ENCODE peak calls at places on chromosomes 7 and 10, in six cellular contexts. One of them, this sample, is unnamed.

GRCh38 chr7:47819054-47819920 is 129.0 kb downstream of the PKD1L1 start:
- DNase-seq in GM19239: peak
- DNase-seq in activated CD4-positive, alpha-beta T cell treated with anti-CD3 and anti-CD28 coated beads, Interleukin-2, amount 50 U/mL, for 1 hour: peak
- DNase-seq in transverse colon: peak
- DNase-seq in BJ: no peak
- DNase-seq in cardiac muscle cell: peak
- DNase-seq in this sample: peak

GRCh38 chr7:151491859-151492258 is 27.8 kb downstream of the RHEB start:
- DNase-seq in BJ: peak
- DNase-seq in transverse colon: no peak
- DNase-seq in cardiac muscle cell: peak
- DNase-seq in activated CD4-positive, alpha-beta T cell treated with anti-CD3 and anti-CD28 coated beads, Interleukin-2, amount 50 U/mL, for 1 hour: no peak
- DNase-seq in GM19239: no peak
- DNase-seq in this sample: no peak

GRCh38 chr10:87095241-87095945 is 387 bp downstream of the SHLD2 start:
- DNase-seq in BJ: no peak
- DNase-seq in activated CD4-positive, alpha-beta T cell treated with anti-CD3 and anti-CD28 coated beads, Interleukin-2, amount 50 U/mL, for 1 hour: peak
- DNase-seq in GM19239: peak
- DNase-seq in cardiac muscle cell: peak
- DNase-seq in transverse colon: peak
- DNase-seq in this sample: peak

GRCh38 chr7:16841681-16842080 is 36.9 kb upstream of the AGR2 start:
- DNase-seq in GM19239: no peak
- DNase-seq in cardiac muscle cell: no peak
- DNase-seq in transverse colon: no peak
- DNase-seq in activated CD4-positive, alpha-beta T cell treated with anti-CD3 and anti-CD28 coated beads, Interleukin-2, amount 50 U/mL, for 1 hour: no peak
- DNase-seq in BJ: no peak
- DNase-seq in this sample: no peak

GRCh38 chr10:71857934-71858890 is 7.2 kb upstream of the PSAP start:
- DNase-seq in transverse colon: no peak
- DNase-seq in cardiac muscle cell: no peak
- DNase-seq in GM19239: no peak
- DNase-seq in BJ: no peak
- DNase-seq in activated CD4-positive, alpha-beta T cell treated with anti-CD3 and anti-CD28 coated beads, Interleukin-2, amount 50 U/mL, for 1 hour: no peak
- DNase-seq in this sample: no peak

GRCh38 chr7:93390660-93391059 is 158.5 kb downstream of the VPS50 start:
- DNase-seq in activated CD4-positive, alpha-beta T cell treated with anti-CD3 and anti-CD28 coated beads, Interleukin-2, amount 50 U/mL, for 1 hour: no peak
- DNase-seq in BJ: no peak
- DNase-seq in cardiac muscle cell: no peak
- DNase-seq in transverse colon: no peak
- DNase-seq in GM19239: no peak
- DNase-seq in this sample: no peak

GRCh38 chr7:134405299-134405698 is 53.6 kb downstream of the AKR1B1 start:
- DNase-seq in cardiac muscle cell: no peak
- DNase-seq in activated CD4-positive, alpha-beta T cell treated with anti-CD3 and anti-CD28 coated beads, Interleukin-2, amount 50 U/mL, for 1 hour: no peak
- DNase-seq in GM19239: no peak
- DNase-seq in BJ: no peak
- DNase-seq in transverse colon: no peak
- DNase-seq in this sample: no peak

GRCh38 chr10:86229378-86229777 is 137.2 kb downstream of the GRID1 start:
- DNase-seq in cardiac muscle cell: no peak
- DNase-seq in transverse colon: no peak
- DNase-seq in BJ: no peak
- DNase-seq in GM19239: no peak
- DNase-seq in activated CD4-positive, alpha-beta T cell treated with anti-CD3 and anti-CD28 coated beads, Interleukin-2, amount 50 U/mL, for 1 hour: no peak
- DNase-seq in this sample: no peak

GRCh38 chr7:7761974-7762769 is 43.8 kb upstream of the RPA3 start:
- DNase-seq in BJ: no peak
- DNase-seq in GM19239: no peak
- DNase-seq in activated CD4-positive, alpha-beta T cell treated with anti-CD3 and anti-CD28 coated beads, Interleukin-2, amount 50 U/mL, for 1 hour: no peak
- DNase-seq in transverse colon: no peak
- DNase-seq in cardiac muscle cell: peak
- DNase-seq in this sample: no peak

GRCh38 chr10:124689911-124690498 is 54.2 kb downstream of the FAM53B start:
- DNase-seq in transverse colon: no peak
- DNase-seq in GM19239: no peak
- DNase-seq in BJ: no peak
- DNase-seq in activated CD4-positive, alpha-beta T cell treated with anti-CD3 and anti-CD28 coated beads, Interleukin-2, amount 50 U/mL, for 1 hour: no peak
- DNase-seq in cardiac muscle cell: no peak
- DNase-seq in this sample: no peak

GRCh38 chr7:55129409-55130078 is 110.7 kb downstream of the EGFR start:
- DNase-seq in transverse colon: peak
- DNase-seq in GM19239: no peak
- DNase-seq in BJ: no peak
- DNase-seq in cardiac muscle cell: peak
- DNase-seq in activated CD4-positive, alpha-beta T cell treated with anti-CD3 and anti-CD28 coated beads, Interleukin-2, amount 50 U/mL, for 1 hour: no peak
- DNase-seq in this sample: no peak

GRCh38 chr7:127920787-127921438 is 110.3 kb downstream of the LRRC4 start:
- DNase-seq in cardiac muscle cell: peak
- DNase-seq in GM19239: no peak
- DNase-seq in transverse colon: no peak
- DNase-seq in BJ: peak
- DNase-seq in activated CD4-positive, alpha-beta T cell treated with anti-CD3 and anti-CD28 coated beads, Interleukin-2, amount 50 U/mL, for 1 hour: no peak
- DNase-seq in this sample: no peak

GRCh38 chr10:86244296-86244695 is 122.3 kb downstream of the GRID1 start:
- DNase-seq in BJ: no peak
- DNase-seq in transverse colon: no peak
- DNase-seq in cardiac muscle cell: no peak
- DNase-seq in GM19239: no peak
- DNase-seq in activated CD4-positive, alpha-beta T cell treated with anti-CD3 and anti-CD28 coated beads, Interleukin-2, amount 50 U/mL, for 1 hour: no peak
- DNase-seq in this sample: no peak

GRCh38 chr10:22580711-22581110 is 133.7 kb downstream of the PIP4K2A start:
- DNase-seq in activated CD4-positive, alpha-beta T cell treated with anti-CD3 and anti-CD28 coated beads, Interleukin-2, amount 50 U/mL, for 1 hour: no peak
- DNase-seq in cardiac muscle cell: no peak
- DNase-seq in GM19239: no peak
- DNase-seq in BJ: no peak
- DNase-seq in transverse colon: no peak
- DNase-seq in this sample: no peak

GRCh38 chr7:103765891-103766290 is 223.6 kb downstream of the RELN start:
- DNase-seq in transverse colon: no peak
- DNase-seq in GM19239: no peak
- DNase-seq in activated CD4-positive, alpha-beta T cell treated with anti-CD3 and anti-CD28 coated beads, Interleukin-2, amount 50 U/mL, for 1 hour: no peak
- DNase-seq in BJ: no peak
- DNase-seq in cardiac muscle cell: no peak
- DNase-seq in this sample: no peak

GRCh38 chr10:21100871-21101514 is 203.9 kb upstream of the NEBL start:
- DNase-seq in GM19239: no peak
- DNase-seq in activated CD4-positive, alpha-beta T cell treated with anti-CD3 and anti-CD28 coated beads, Interleukin-2, amount 50 U/mL, for 1 hour: no peak
- DNase-seq in transverse colon: no peak
- DNase-seq in cardiac muscle cell: peak
- DNase-seq in BJ: no peak
- DNase-seq in this sample: no peak

GRCh38 chr10:114967071-114967470 is 29.1 kb downstream of the TRUB1 start:
- DNase-seq in activated CD4-positive, alpha-beta T cell treated with anti-CD3 and anti-CD28 coated beads, Interleukin-2, amount 50 U/mL, for 1 hour: no peak
- DNase-seq in GM19239: no peak
- DNase-seq in cardiac muscle cell: peak
- DNase-seq in BJ: no peak
- DNase-seq in transverse colon: no peak
- DNase-seq in this sample: no peak

GRCh38 chr7:20030417-20030816 is 186.8 kb downstream of the MACC1 start:
- DNase-seq in transverse colon: no peak
- DNase-seq in activated CD4-positive, alpha-beta T cell treated with anti-CD3 and anti-CD28 coated beads, Interleukin-2, amount 50 U/mL, for 1 hour: no peak
- DNase-seq in BJ: no peak
- DNase-seq in cardiac muscle cell: no peak
- DNase-seq in GM19239: no peak
- DNase-seq in this sample: peak

This sample was measured in GM12864.